ENCODE peak calls at places on chromosomes 16 and 17, in ten cellular contexts. One of them, this sample, is unnamed.

GRCh38 chr17:69878661-69879060 is 196.4 kb upstream of the KCNJ16 start:
- DNase-seq in cardiac muscle cell: no peak
- DNase-seq in brain microvascular endothelial cell: no peak
- DNase-seq in AG10803: peak
- DNase-seq in upper lobe of right lung: no peak
- DNase-seq in hepatocyte: no peak
- DNase-seq in fibroblast of mammary gland: no peak
- DNase-seq in fibroblast of the aortic adventitia: peak
- DNase-seq in CD8-positive, alpha-beta T cell: no peak
- DNase-seq in heart left ventricle: no peak
- DNase-seq in this sample: peak

GRCh38 chr16:7650446-7650845 is 317.8 kb downstream of the RBFOX1 start:
- DNase-seq in cardiac muscle cell: no peak
- DNase-seq in brain microvascular endothelial cell: no peak
- DNase-seq in AG10803: no peak
- DNase-seq in upper lobe of right lung: no peak
- DNase-seq in hepatocyte: peak
- DNase-seq in fibroblast of mammary gland: no peak
- DNase-seq in fibroblast of the aortic adventitia: no peak
- DNase-seq in CD8-positive, alpha-beta T cell: no peak
- DNase-seq in heart left ventricle: no peak
- DNase-seq in this sample: no peak

GRCh38 chr17:45147102-45147580 is 1.1 kb upstream of the HEXIM1 start:
- DNase-seq in cardiac muscle cell: peak
- DNase-seq in brain microvascular endothelial cell: peak
- DNase-seq in AG10803: peak
- DNase-seq in upper lobe of right lung: no peak
- DNase-seq in hepatocyte: peak
- DNase-seq in fibroblast of mammary gland: peak
- DNase-seq in fibroblast of the aortic adventitia: peak
- DNase-seq in CD8-positive, alpha-beta T cell: peak
- DNase-seq in heart left ventricle: no peak
- DNase-seq in this sample: no peak

GRCh38 chr16:53611151-53611802 is 92.4 kb downstream of the RPGRIP1L start:
- DNase-seq in cardiac muscle cell: peak
- DNase-seq in brain microvascular endothelial cell: no peak
- DNase-seq in AG10803: no peak
- DNase-seq in upper lobe of right lung: no peak
- DNase-seq in hepatocyte: no peak
- DNase-seq in fibroblast of mammary gland: no peak
- DNase-seq in fibroblast of the aortic adventitia: no peak
- DNase-seq in CD8-positive, alpha-beta T cell: no peak
- DNase-seq in heart left ventricle: no peak
- DNase-seq in this sample: no peak

GRCh38 chr17:40936437-40936971 is 942 bp downstream of the KRT23 start:
- DNase-seq in cardiac muscle cell: no peak
- DNase-seq in brain microvascular endothelial cell: no peak
- DNase-seq in AG10803: no peak
- DNase-seq in upper lobe of right lung: no peak
- DNase-seq in hepatocyte: peak
- DNase-seq in fibroblast of mammary gland: no peak
- DNase-seq in fibroblast of the aortic adventitia: no peak
- DNase-seq in CD8-positive, alpha-beta T cell: no peak
- DNase-seq in heart left ventricle: no peak
- DNase-seq in this sample: no peak

GRCh38 chr16:19696961-19697360 is 21.1 kb downstream of the KNOP1 start:
- DNase-seq in cardiac muscle cell: no peak
- DNase-seq in brain microvascular endothelial cell: no peak
- DNase-seq in AG10803: no peak
- DNase-seq in upper lobe of right lung: no peak
- DNase-seq in hepatocyte: no peak
- DNase-seq in fibroblast of mammary gland: no peak
- DNase-seq in fibroblast of the aortic adventitia: no peak
- DNase-seq in CD8-positive, alpha-beta T cell: no peak
- DNase-seq in heart left ventricle: no peak
- DNase-seq in this sample: no peak

GRCh38 chr17:48016112-48016511 is 21.5 kb downstream of the COPZ2 start:
- DNase-seq in cardiac muscle cell: no peak
- DNase-seq in brain microvascular endothelial cell: peak
- DNase-seq in AG10803: no peak
- DNase-seq in upper lobe of right lung: no peak
- DNase-seq in hepatocyte: peak
- DNase-seq in fibroblast of mammary gland: no peak
- DNase-seq in fibroblast of the aortic adventitia: peak
- DNase-seq in CD8-positive, alpha-beta T cell: no peak
- DNase-seq in heart left ventricle: no peak
- DNase-seq in this sample: peak

GRCh38 chr17:78120971-78121800 is 7.4 kb downstream of the TMC6 start:
- DNase-seq in cardiac muscle cell: no peak
- DNase-seq in brain microvascular endothelial cell: no peak
- DNase-seq in AG10803: no peak
- DNase-seq in upper lobe of right lung: no peak
- DNase-seq in hepatocyte: no peak
- DNase-seq in fibroblast of mammary gland: no peak
- DNase-seq in fibroblast of the aortic adventitia: no peak
- DNase-seq in CD8-positive, alpha-beta T cell: peak
- DNase-seq in heart left ventricle: peak
- DNase-seq in this sample: no peak

GRCh38 chr17:28325221-28325620 is 6.2 kb downstream of the TMEM97 start:
- DNase-seq in cardiac muscle cell: no peak
- DNase-seq in brain microvascular endothelial cell: no peak
- DNase-seq in AG10803: no peak
- DNase-seq in upper lobe of right lung: no peak
- DNase-seq in hepatocyte: no peak
- DNase-seq in fibroblast of mammary gland: no peak
- DNase-seq in fibroblast of the aortic adventitia: no peak
- DNase-seq in CD8-positive, alpha-beta T cell: no peak
- DNase-seq in heart left ventricle: no peak
- DNase-seq in this sample: no peak

GRCh38 chr17:28326114-28326513 is 7.1 kb downstream of the TMEM97 start:
- DNase-seq in cardiac muscle cell: no peak
- DNase-seq in brain microvascular endothelial cell: no peak
- DNase-seq in AG10803: no peak
- DNase-seq in upper lobe of right lung: no peak
- DNase-seq in hepatocyte: peak
- DNase-seq in fibroblast of mammary gland: no peak
- DNase-seq in fibroblast of the aortic adventitia: no peak
- DNase-seq in CD8-positive, alpha-beta T cell: no peak
- DNase-seq in heart left ventricle: no peak
- DNase-seq in this sample: no peak

GRCh38 chr17:28328325-28328724 is 6.9 kb downstream of the IFT20 start:
- DNase-seq in cardiac muscle cell: no peak
- DNase-seq in brain microvascular endothelial cell: no peak
- DNase-seq in AG10803: no peak
- DNase-seq in upper lobe of right lung: no peak
- DNase-seq in hepatocyte: no peak
- DNase-seq in fibroblast of mammary gland: no peak
- DNase-seq in fibroblast of the aortic adventitia: no peak
- DNase-seq in CD8-positive, alpha-beta T cell: no peak
- DNase-seq in heart left ventricle: no peak
- DNase-seq in this sample: peak

GRCh38 chr17:28327031-28327607 is 8.1 kb downstream of the TMEM97 start:
- DNase-seq in cardiac muscle cell: no peak
- DNase-seq in brain microvascular endothelial cell: no peak
- DNase-seq in AG10803: no peak
- DNase-seq in upper lobe of right lung: no peak
- DNase-seq in hepatocyte: no peak
- DNase-seq in fibroblast of mammary gland: peak
- DNase-seq in fibroblast of the aortic adventitia: no peak
- DNase-seq in CD8-positive, alpha-beta T cell: no peak
- DNase-seq in heart left ventricle: no peak
- DNase-seq in this sample: no peak

GRCh38 chr17:28327709-28328108 is 7.6 kb downstream of the IFT20 start:
- DNase-seq in cardiac muscle cell: no peak
- DNase-seq in brain microvascular endothelial cell: no peak
- DNase-seq in AG10803: no peak
- DNase-seq in upper lobe of right lung: no peak
- DNase-seq in hepatocyte: no peak
- DNase-seq in fibroblast of mammary gland: peak
- DNase-seq in fibroblast of the aortic adventitia: peak
- DNase-seq in CD8-positive, alpha-beta T cell: no peak
- DNase-seq in heart left ventricle: no peak
- DNase-seq in this sample: no peak
- TF ChIP-seq CTCF in cardiac muscle cell: no peak
- TF ChIP-seq CTCF in brain microvascular endothelial cell: peak
- TF ChIP-seq CTCF in AG10803: peak
- TF ChIP-seq CTCF in upper lobe of right lung: no peak
- TF ChIP-seq CTCF in hepatocyte: no peak
- TF ChIP-seq CTCF in fibroblast of mammary gland: peak
- TF ChIP-seq CTCF in fibroblast of the aortic adventitia: no peak
- TF ChIP-seq CTCF in CD8-positive, alpha-beta T cell: no peak
- TF ChIP-seq CTCF in heart left ventricle: no peak
- TF ChIP-seq CTCF in this sample: no peak

DNA sequence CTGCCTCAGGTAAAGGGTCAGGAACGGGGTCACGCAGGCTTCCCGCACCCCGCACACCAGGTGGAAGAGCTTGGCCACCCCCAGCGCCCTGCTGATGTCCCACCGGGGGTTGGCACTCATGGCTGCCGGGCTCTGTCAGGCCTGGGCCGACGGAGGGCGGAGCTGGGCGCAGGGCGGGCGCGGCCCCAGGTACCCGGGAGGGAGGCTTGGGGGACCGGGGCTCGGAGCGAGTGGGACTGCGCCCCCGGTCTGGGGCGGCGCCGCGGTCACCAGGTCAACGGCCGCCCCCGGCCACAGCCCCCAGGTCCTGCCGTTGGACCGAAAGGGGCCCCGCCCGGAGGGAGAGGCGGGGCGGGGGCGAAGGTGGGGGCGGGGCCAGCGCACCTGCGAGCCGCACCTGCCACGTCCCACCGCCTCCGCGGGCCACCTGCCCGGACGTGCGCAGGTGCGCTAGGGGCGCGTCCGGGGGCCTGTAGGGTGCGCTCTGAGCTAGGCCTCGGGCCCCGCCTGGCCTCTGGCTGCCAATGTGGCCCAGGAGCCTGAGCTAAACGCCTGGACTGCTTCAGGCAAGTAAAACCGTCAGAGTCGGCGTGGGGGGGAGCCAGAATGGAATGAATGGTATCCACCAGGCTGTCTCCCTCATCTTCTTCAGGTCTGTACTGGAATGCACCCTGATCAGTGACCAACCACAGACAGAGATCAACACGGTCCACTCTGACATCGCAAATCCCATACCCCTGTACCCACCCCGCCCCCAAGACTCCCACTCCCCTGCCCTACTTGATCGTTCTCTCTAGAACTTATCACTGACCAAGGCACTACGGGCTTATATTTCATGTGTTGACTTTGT is at the start of gene MFSD6L:
- DNase-seq in cardiac muscle cell: peak
- DNase-seq in brain microvascular endothelial cell: peak
- DNase-seq in AG10803: no peak
- DNase-seq in upper lobe of right lung: peak
- DNase-seq in hepatocyte: peak
- DNase-seq in fibroblast of mammary gland: no peak
- DNase-seq in fibroblast of the aortic adventitia: no peak
- DNase-seq in CD8-positive, alpha-beta T cell: no peak
- DNase-seq in heart left ventricle: no peak
- DNase-seq in this sample: peak
- H3K4me3 ChIP-seq in cardiac muscle cell: peak
- H3K4me3 ChIP-seq in brain microvascular endothelial cell: no peak
- H3K4me3 ChIP-seq in AG10803: no peak
- H3K4me3 ChIP-seq in upper lobe of right lung: no peak
- H3K4me3 ChIP-seq in hepatocyte: no peak
- H3K4me3 ChIP-seq in fibroblast of mammary gland: no peak
- H3K4me3 ChIP-seq in fibroblast of the aortic adventitia: no peak
- H3K4me3 ChIP-seq in CD8-positive, alpha-beta T cell: no peak
- H3K4me3 ChIP-seq in heart left ventricle: no peak
- H3K4me3 ChIP-seq in this sample: no peak

DNA sequence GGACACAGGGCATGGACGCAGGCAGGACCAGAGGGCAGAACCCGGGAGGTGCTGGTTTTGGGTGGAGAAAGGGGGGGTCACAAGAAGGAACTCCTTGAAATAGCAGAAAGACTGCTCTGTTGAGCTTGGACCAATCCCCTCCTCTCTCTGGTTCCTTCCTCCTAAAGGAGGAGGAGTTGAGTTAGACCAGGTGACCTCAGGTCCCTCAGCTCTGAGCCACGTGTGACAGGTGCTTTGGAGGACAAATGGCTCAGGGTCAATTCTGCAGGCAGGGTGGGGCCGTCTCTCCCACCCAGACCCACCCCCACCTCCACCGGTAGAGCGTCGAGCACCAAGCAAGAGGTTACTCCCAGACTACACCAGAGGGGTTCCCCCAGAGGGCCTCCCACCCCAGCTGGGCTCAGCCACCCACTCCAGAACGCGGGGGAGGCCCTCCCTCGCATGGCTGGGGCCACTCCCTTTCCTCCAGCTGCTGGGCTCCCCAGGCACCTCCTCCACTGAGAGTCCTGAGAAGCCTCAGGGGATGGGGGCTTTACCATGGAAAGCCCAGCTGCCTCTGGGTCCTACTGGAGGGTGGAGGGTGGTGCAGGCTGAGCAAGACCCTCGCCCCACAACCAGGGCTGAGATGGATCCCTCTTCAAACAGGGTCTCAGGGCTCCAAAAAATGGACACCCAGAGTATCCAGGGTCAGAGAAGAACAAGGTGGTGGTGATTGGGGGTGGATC is 7.7 kb downstream of the MYO1C start:
- DNase-seq in cardiac muscle cell: peak
- DNase-seq in brain microvascular endothelial cell: no peak
- DNase-seq in AG10803: no peak
- DNase-seq in upper lobe of right lung: peak
- DNase-seq in hepatocyte: peak
- DNase-seq in fibroblast of mammary gland: no peak
- DNase-seq in fibroblast of the aortic adventitia: peak
- DNase-seq in CD8-positive, alpha-beta T cell: peak
- DNase-seq in heart left ventricle: peak
- DNase-seq in this sample: peak
- TF ChIP-seq CTCF in cardiac muscle cell: peak
- TF ChIP-seq CTCF in brain microvascular endothelial cell: peak
- TF ChIP-seq CTCF in AG10803: no peak
- TF ChIP-seq CTCF in upper lobe of right lung: no peak
- TF ChIP-seq CTCF in hepatocyte: no peak
- TF ChIP-seq CTCF in fibroblast of mammary gland: no peak
- TF ChIP-seq CTCF in fibroblast of the aortic adventitia: no peak
- TF ChIP-seq CTCF in CD8-positive, alpha-beta T cell: no peak
- TF ChIP-seq CTCF in heart left ventricle: no peak
- TF ChIP-seq CTCF in this sample: no peak

GRCh38 chr17:21285164-21286065 is 904 bp downstream of the MAP2K3 start:
- DNase-seq in cardiac muscle cell: peak
- DNase-seq in brain microvascular endothelial cell: no peak
- DNase-seq in AG10803: peak
- DNase-seq in upper lobe of right lung: peak
- DNase-seq in hepatocyte: peak
- DNase-seq in fibroblast of mammary gland: peak
- DNase-seq in fibroblast of the aortic adventitia: peak
- DNase-seq in CD8-positive, alpha-beta T cell: no peak
- DNase-seq in heart left ventricle: peak
- DNase-seq in this sample: peak

GRCh38 chr17:21286771-21287702 is 2.5 kb downstream of the MAP2K3 start:
- DNase-seq in cardiac muscle cell: no peak
- DNase-seq in brain microvascular endothelial cell: no peak
- DNase-seq in AG10803: no peak
- DNase-seq in upper lobe of right lung: peak
- DNase-seq in hepatocyte: no peak
- DNase-seq in fibroblast of mammary gland: no peak
- DNase-seq in fibroblast of the aortic adventitia: no peak
- DNase-seq in CD8-positive, alpha-beta T cell: peak
- DNase-seq in heart left ventricle: no peak
- DNase-seq in this sample: no peak

GRCh38 chr17:21284319-21285163 is at the start of gene MAP2K3:
- DNase-seq in cardiac muscle cell: peak
- DNase-seq in brain microvascular endothelial cell: peak
- DNase-seq in AG10803: peak
- DNase-seq in upper lobe of right lung: peak
- DNase-seq in hepatocyte: peak
- DNase-seq in fibroblast of mammary gland: peak
- DNase-seq in fibroblast of the aortic adventitia: peak
- DNase-seq in CD8-positive, alpha-beta T cell: peak
- DNase-seq in heart left ventricle: peak
- DNase-seq in this sample: peak

GRCh38 chr17:21287703-21288449 is 3.4 kb downstream of the MAP2K3 start:
- DNase-seq in cardiac muscle cell: no peak
- DNase-seq in brain microvascular endothelial cell: peak
- DNase-seq in AG10803: peak
- DNase-seq in upper lobe of right lung: peak
- DNase-seq in hepatocyte: peak
- DNase-seq in fibroblast of mammary gland: peak
- DNase-seq in fibroblast of the aortic adventitia: peak
- DNase-seq in CD8-positive, alpha-beta T cell: peak
- DNase-seq in heart left ventricle: peak
- DNase-seq in this sample: peak

GRCh38 chr17:21286066-21286770 is 1.7 kb downstream of the MAP2K3 start:
- DNase-seq in cardiac muscle cell: peak
- DNase-seq in brain microvascular endothelial cell: peak
- DNase-seq in AG10803: peak
- DNase-seq in upper lobe of right lung: peak
- DNase-seq in hepatocyte: peak
- DNase-seq in fibroblast of mammary gland: peak
- DNase-seq in fibroblast of the aortic adventitia: peak
- DNase-seq in CD8-positive, alpha-beta T cell: no peak
- DNase-seq in heart left ventricle: peak
- DNase-seq in this sample: peak
- H3K4me3 ChIP-seq in cardiac muscle cell: peak
- H3K4me3 ChIP-seq in brain microvascular endothelial cell: peak
- H3K4me3 ChIP-seq in AG10803: peak
- H3K4me3 ChIP-seq in upper lobe of right lung: peak
- H3K4me3 ChIP-seq in hepatocyte: peak
- H3K4me3 ChIP-seq in fibroblast of mammary gland: peak
- H3K4me3 ChIP-seq in fibroblast of the aortic adventitia: peak
- H3K4me3 ChIP-seq in CD8-positive, alpha-beta T cell: peak
- H3K4me3 ChIP-seq in heart left ventricle: peak
- H3K4me3 ChIP-seq in this sample: peak

This sample was measured in fibroblast of pulmonary artery.